ENCODE peak calls at places on chromosomes 13 and 19, in four cellular contexts. V, Y, B and J are unnamed samples.
A peak's percentile ranks its signal among the peaks of the same experiment; 100 is the strongest.

GRCh38 chr19:42220751-42221097 is 612 bp downstream of the ZNF526 start:
- DNase-seq in B (no peak), Y (no peak), V (no peak), J (no peak)

GRCh38 chr19:1474011-1474764 is 4.8 kb downstream of the C19orf25 start:
- DNase-seq in V (no peak), B (no peak), Y (peak; percentile 55), J (no peak)

GRCh38 chr19:17778621-17779280 is 16.2 kb upstream of the B3GNT3 start:
- DNase-seq in Y (no peak), B (no peak), V (no peak), J (no peak)

GRCh38 chr13:69553976-69554375 is 553.6 kb upstream of the ATXN8OS start:
- DNase-seq in B (no peak), V (no peak), Y (no peak), J (no peak)

GRCh38 chr13:97586941-97587340 is 153.0 kb downstream of the RAP2A start:
- DNase-seq in B (no peak), V (no peak), Y (no peak), J (no peak)

GRCh38 chr19:35266904-35267817 is 1.6 kb upstream of the USF2 start:
- DNase-seq in B (peak; percentile 65), V (no peak), Y (peak; percentile 68), J (no peak)

GRCh38 chr13:110506859-110507566 is 54.5 kb downstream of the RAB20 start:
- DNase-seq in V (no peak), B (peak; percentile 90), Y (no peak), J (no peak)

GRCh38 chr13:65435590-65435989 is 1794.5 kb downstream of the PCDH9 start:
- DNase-seq in V (no peak), B (no peak), Y (no peak), J (no peak)

GRCh38 chr13:103282571-103283450 is 216.6 kb upstream of the SLC10A2 start:
- DNase-seq in Y (no peak), B (no peak), V (no peak), J (no peak)

GRCh38 chr19:18153555-18154134 is 682 bp downstream of the PIK3R2 start:
- DNase-seq in Y (peak; percentile 59), V (no peak), B (no peak), J (no peak)

GRCh38 chr19:801030-801860 is 4.0 kb downstream of the PTBP1 start:
- DNase-seq in Y (peak; percentile 80), V (no peak), B (no peak), J (no peak)

GRCh38 chr13:79869326-79869725 is 388.4 kb downstream of the NDFIP2 start:
- DNase-seq in Y (no peak), V (no peak), B (no peak), J (no peak)

GRCh38 chr19:38735257-38735686 is 9.0 kb downstream of the CAPN12 start:
- DNase-seq in Y (peak; percentile 81), V (no peak), B (peak; percentile 45), J (no peak)

GRCh38 chr19:51692065-51692915 is 840 bp upstream of the SPACA6 start:
- DNase-seq in V (no peak), Y (peak; percentile 24), B (peak; percentile 35), J (no peak)

GRCh38 chr19:42466521-42467436 is 24.0 kb upstream of the CXCL17 start:
- DNase-seq in Y (no peak), V (no peak), B (no peak), J (no peak)

GRCh38 chr19:35973487-35973886 is 21.5 kb upstream of the SDHAF1 start:
- DNase-seq in V (no peak), Y (no peak), B (no peak), J (no peak)

GRCh38 chr19:19418548-19419260 is 13.2 kb downstream of the GATAD2A start:
- DNase-seq in V (no peak), B (no peak), Y (no peak), J (no peak)

DNA sequence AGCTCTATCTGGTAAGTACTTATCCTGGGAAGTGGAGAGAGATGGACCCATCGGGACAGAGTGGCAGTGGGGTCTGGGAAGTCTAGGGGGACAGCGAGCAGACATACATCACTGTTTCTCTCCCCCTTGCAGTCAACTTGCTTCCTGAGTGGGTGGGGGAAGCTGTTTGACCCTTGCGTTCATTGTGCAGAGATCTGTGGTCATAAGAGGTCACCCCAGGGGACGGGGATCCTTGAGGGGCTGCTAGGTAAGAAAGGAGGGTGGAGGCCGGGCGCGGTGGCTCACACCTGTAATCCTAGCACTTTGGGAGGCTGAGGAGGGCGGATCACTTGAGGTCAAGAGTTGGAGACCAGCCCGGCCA is 474 bp downstream of the ARHGEF18 start:
- DNase-seq in B (no peak), Y (no peak), V (no peak), J (no peak)
- H3K4me3 ChIP-seq in B (no peak overlapping the region), Y (no peak overlapping the region), V (peak overlapping the region; percentile 43), J (no peak overlapping the region)

GRCh38 chr13:46738055-46738454 is 58.9 kb downstream of the ESD start:
- DNase-seq in B (no peak), V (no peak), Y (no peak), J (no peak)

GRCh38 chr13:46739447-46740125 is 57.4 kb downstream of the ESD start:
- DNase-seq in V (no peak), B (no peak), Y (no peak), J (no peak)

GRCh38 chr13:46735425-46735824 is 61.5 kb downstream of the ESD start:
- DNase-seq in Y (peak; percentile 32), V (no peak), B (no peak), J (no peak)

GRCh38 chr13:46731535-46731934 is 65.4 kb downstream of the ESD start:
- DNase-seq in B (no peak), Y (no peak), V (no peak), J (no peak)

GRCh38 chr13:46736568-46736967 is 60.4 kb downstream of the ESD start:
- DNase-seq in Y (no peak), V (no peak), B (no peak), J (no peak)
- TF ChIP-seq YY1 in Y (no peak), V (no peak), B (no peak), J (no peak)

GRCh38 chr19:46488551-46488950 is 7.1 kb downstream of the PNMA8B start:
- DNase-seq in Y (no peak), B (no peak), V (no peak), J (no peak)

GRCh38 chr19:46487802-46488445 is 7.7 kb downstream of the PNMA8B start:
- DNase-seq in V (no peak), Y (peak; percentile 89), B (peak; percentile 80), J (peak; percentile 64)

GRCh38 chr19:46486358-46486757 is 9.3 kb downstream of the PNMA8B start:
- DNase-seq in V (no peak), B (no peak), Y (no peak), J (no peak)

GRCh38 chr19:46489445-46490272 is 6.0 kb downstream of the PNMA8B start:
- DNase-seq in V (no peak), Y (peak; percentile 37), B (peak; percentile 39), J (no peak)

GRCh38 chr19:46487178-46487801 is 8.4 kb downstream of the PNMA8B start:
- DNase-seq in V (no peak), B (no peak), Y (no peak), J (no peak)
- H3K9ac ChIP-seq in V (no peak overlapping the region), B (no peak overlapping the region), Y (no peak overlapping the region), J (peak overlapping the region; percentile 73)

DNA sequence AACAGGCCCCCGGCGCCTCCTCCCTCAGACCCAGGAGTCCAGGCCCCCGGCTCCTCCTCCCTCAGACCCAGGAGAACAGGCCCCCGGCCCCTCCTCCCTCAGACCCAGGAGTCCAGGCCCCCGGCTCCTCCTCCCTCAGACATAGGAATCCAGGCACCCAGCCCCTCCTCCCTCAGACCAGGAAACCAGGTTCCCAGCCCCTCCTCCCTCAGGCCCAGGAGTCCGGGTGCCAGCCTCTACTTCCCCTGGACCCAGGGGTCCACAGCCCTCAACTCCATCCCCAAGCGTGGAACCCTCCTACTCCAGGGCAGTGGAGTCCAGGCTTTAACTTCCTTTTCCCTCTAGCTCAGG is 572 bp downstream of the TMC4 start:
- DNase-seq in B (no peak), V (no peak), Y (no peak), J (no peak)
- H3K4me3 ChIP-seq in B (no peak overlapping the region), V (no peak overlapping the region), Y (no peak overlapping the region), J (no peak overlapping the region)

DNA sequence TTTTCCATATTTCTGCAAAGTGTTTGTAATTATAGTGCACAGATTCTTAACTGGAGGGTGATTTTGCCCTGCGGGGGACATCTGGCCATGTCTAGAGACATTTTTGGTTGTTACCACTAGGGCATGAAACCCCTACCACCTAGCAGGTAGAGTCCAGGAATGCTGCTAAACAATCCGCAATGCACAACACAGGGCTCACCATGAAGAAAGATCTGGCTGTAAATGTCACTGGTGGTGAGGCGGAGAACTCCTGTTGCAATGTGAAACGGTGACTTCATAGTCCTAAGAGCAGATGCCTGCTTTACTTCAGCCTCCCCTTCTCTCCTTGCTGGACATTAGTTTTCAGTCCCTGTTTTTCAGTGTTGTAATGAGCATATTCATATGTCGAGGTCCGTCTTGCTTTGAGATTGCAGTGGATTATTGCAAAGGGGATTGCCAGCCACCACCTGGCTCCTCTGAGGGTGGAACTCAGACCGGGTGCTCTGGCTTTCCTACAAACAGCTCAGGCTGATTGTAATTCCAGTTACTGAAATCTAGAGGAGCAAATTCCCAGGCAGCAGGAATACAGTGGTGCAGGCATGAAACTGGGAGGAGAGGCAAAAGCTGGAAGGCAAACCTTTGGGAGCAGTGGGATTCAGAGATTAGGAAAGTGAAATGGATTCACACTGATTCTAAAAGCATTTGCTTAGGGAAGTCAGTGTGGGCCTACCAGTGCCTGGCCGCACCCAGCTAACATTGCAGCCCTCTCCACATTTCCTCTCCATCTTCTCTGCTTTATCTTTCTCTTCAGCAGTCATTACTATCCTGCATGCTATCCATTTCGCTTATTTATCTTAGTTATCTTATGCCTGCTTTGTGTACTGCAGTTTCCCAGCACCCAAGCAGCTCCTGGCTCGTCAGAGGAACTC is 76.1 kb upstream of the PCDH8 start:
- DNase-seq in V (no peak), Y (peak; percentile 39), B (no peak), J (no peak)
- TF ChIP-seq YY1 in V (no peak), Y (no peak), B (no peak), J (no peak)

GRCh38 chr13:107284168-107284567 is 716.2 kb upstream of the ARGLU1 start:
- DNase-seq in V (no peak), B (no peak), Y (no peak), J (no peak)
- H3K9ac ChIP-seq in V (no peak overlapping the region), B (no peak overlapping the region), Y (no peak overlapping the region), J (no peak overlapping the region)

DNA sequence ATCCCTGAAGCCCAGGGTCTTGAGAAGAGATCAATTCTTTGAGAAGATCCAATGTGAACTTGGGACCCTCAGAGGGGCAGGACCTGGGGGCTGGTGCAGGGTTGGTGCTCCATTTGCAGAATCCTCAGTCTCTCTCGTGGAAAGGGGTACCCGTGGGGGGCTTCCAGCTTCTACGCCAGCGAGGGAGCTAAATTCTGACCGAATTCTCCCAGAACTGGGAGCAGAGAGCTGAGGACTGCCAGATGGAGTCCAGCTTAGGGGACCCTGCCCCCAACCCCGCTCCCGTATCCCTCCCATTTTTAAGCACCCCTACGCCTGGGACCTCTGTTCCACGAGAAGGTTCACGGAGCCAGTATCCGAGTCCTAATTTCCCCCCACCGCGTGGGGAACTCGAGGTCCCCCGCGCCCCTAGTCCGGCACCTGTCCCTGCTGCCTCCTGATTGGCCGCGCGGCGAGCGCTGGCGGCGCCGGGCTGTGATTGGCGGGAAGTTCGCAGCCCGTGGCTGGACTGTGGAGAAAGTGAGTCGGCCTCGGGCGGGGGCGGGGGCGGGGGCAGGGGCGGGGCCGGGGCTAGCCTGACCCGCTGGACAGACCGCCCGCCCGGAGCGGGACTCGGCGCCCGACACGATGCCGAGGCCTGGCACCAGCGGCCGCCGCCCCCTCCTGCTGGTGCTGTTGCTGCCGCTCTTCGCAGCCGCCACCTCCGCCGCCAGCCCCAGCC is 4.4 kb upstream of the LTBP4 start:
- DNase-seq in V (no peak), B (peak; percentile 93), Y (peak; percentile 76), J (no peak)
- H3K4me3 ChIP-seq in V (no peak overlapping the region), B (peak overlapping the region; percentile 50), Y (peak overlapping the region; percentile 36), J (peak overlapping the region; percentile 34)